ENCODE peak calls at places on chromosomes 16 and 17, in five cellular contexts. J is NCI-H748 treated with DMSO at 0.1 percent for 48 hours; N is activated T-cell treated with anti-CD3 and anti-CD28 coated beads, Interleukin-2, amount 50 U/mL, for 4 hours; M is NCI-H510A treated with DMSO at 0.1 percent for 48 hours; S is neural crest cell. O is an unnamed sample.

GRCh38 chr17:60102632-60103047 is 23.9 kb upstream of the HEATR6 start:
- DNase-seq in J (no peak), N (no peak), M (no peak), S (no peak), O (no peak)

GRCh38 chr17:44310612-44311376 is 2.4 kb downstream of the RUNDC3A start:
- DNase-seq in N (no peak), J (no peak), M (no peak), S (no peak), O (no peak)

GRCh38 chr16:28609631-28610594 is at the start of gene SULT1A1:
- DNase-seq in J (no peak), M (no peak), N (no peak), S (no peak), O (peak)

GRCh38 chr16:55701442-55702319 is 45.9 kb downstream of the SLC6A2 start:
- DNase-seq in N (no peak), S (peak), M (peak), J (peak), O (peak)

GRCh38 chr17:2237521-2237921 is 66.1 kb downstream of the SMG6 start:
- DNase-seq in N (no peak), S (no peak), J (no peak), M (no peak), O (no peak)

GRCh38 chr16:56338566-56339318 is 86.6 kb downstream of the AMFR start:
- DNase-seq in N (no peak), S (no peak), J (no peak), M (no peak), O (peak)

GRCh38 chr17:16872836-16873653 is 98.9 kb downstream of the TNFRSF13B start:
- DNase-seq in J (no peak), M (no peak), N (peak), S (peak), O (no peak)

GRCh38 chr17:2701161-2701995 is 10.2 kb downstream of the CLUH start:
- DNase-seq in N (no peak), S (no peak), J (no peak), M (no peak), O (peak)

GRCh38 chr17:57519199-57519598 is 225.9 kb downstream of the CCDC182 start:
- DNase-seq in N (no peak), M (peak), J (no peak), S (no peak), O (peak)

GRCh38 chr16:74608944-74609343 is 2.0 kb upstream of the GLG1 start:
- DNase-seq in J (no peak), M (no peak), S (no peak), N (peak), O (no peak)

GRCh38 chr16:77760800-77761199 is 27.6 kb upstream of the VAT1L start:
- DNase-seq in N (no peak), M (no peak), S (no peak), J (no peak), O (no peak)

GRCh38 chr17:67469208-67469980 is 92.3 kb downstream of the PITPNC1 start:
- DNase-seq in N (no peak), J (no peak), S (peak), M (no peak), O (no peak)

GRCh38 chr16:57482845-57483545 is 3.3 kb downstream of the DOK4 start:
- DNase-seq in J (no peak), N (no peak), S (no peak), M (no peak), O (no peak)

GRCh38 chr16:8756755-8757154 is 40.7 kb downstream of the TMEM186 start:
- DNase-seq in S (no peak), J (no peak), N (no peak), M (peak), O (no peak)

GRCh38 chr17:68418876-68419275 is 38.4 kb downstream of the WIPI1 start:
- DNase-seq in S (no peak), N (no peak), M (no peak), J (no peak), O (no peak)

GRCh38 chr17:81483085-81483861 is 29.3 kb downstream of the ACTG1 start:
- DNase-seq in J (no peak), M (no peak), N (no peak), S (peak), O (peak)

GRCh38 chr17:58710948-58711552 is 18.6 kb downstream of the RAD51C start:
- DNase-seq in N (peak), S (peak), M (peak), J (peak), O (no peak)

GRCh38 chr17:3535253-3535995 is 22.2 kb downstream of the TRPV3 start:
- DNase-seq in N (peak), M (no peak), S (peak), J (peak), O (peak)

GRCh38 chr16:67209565-67209964 is 10.6 kb downstream of the ELMO3 start:
- DNase-seq in M (no peak), S (no peak), J (no peak), N (no peak), O (no peak)

GRCh38 chr17:62587554-62587953 is 39.9 kb upstream of the MRC2 start:
- DNase-seq in J (no peak), M (no peak), S (no peak), N (no peak), O (no peak)

GRCh38 chr16:81175325-81175891 is 63.1 kb upstream of the BCO1 start:
- DNase-seq in J (no peak), N (no peak), M (no peak), S (no peak), O (no peak)

GRCh38 chr17:39753514-39754160 is 15.9 kb downstream of the GRB7 start:
- DNase-seq in M (peak), N (peak), J (no peak), S (no peak), O (no peak)

GRCh38 chr17:62790554-62790953 is 17.6 kb downstream of the MARCHF10 start:
- DNase-seq in S (no peak), N (no peak), J (no peak), M (no peak), O (no peak)

GRCh38 chr16:27286446-27286845 is 17.9 kb upstream of the NSMCE1 start:
- DNase-seq in N (no peak), J (no peak), S (no peak), M (no peak), O (no peak)

GRCh38 chr16:11851301-11852091 is at the start of gene RSL1D1:
- DNase-seq in J (peak), M (peak), S (peak), N (peak), O (peak)

GRCh38 chr16:50234771-50235556 is 31.4 kb upstream of the ADCY7 start:
- DNase-seq in N (no peak), M (no peak), J (no peak), S (no peak), O (no peak)

GRCh38 chr17:9899280-9900018 is 5.6 kb downstream of the RCVRN start:
- DNase-seq in N (no peak), J (no peak), S (no peak), M (no peak), O (no peak)

GRCh38 chr17:69783865-69784264 is 291.2 kb upstream of the KCNJ16 start:
- DNase-seq in N (no peak), J (no peak), S (no peak), M (no peak), O (no peak)

GRCh38 chr17:49577651-49577935 is 1.9 kb downstream of the NXPH3 start:
- DNase-seq in S (no peak), J (no peak), M (no peak), N (no peak), O (no peak)

GRCh38 chr17:32174889-32175288 is 32.6 kb downstream of the RHOT1 start:
- DNase-seq in J (no peak), M (no peak), N (no peak), S (no peak), O (no peak)

GRCh38 chr16:61890346-61890745 is 145.9 kb downstream of the CDH8 start:
- DNase-seq in J (no peak), S (no peak), N (no peak), M (no peak), O (no peak)

GRCh38 chr17:51152766-51153209 is 571 bp upstream of the NME1 start:
- DNase-seq in M (peak), J (peak), S (no peak), N (no peak), O (no peak)

O was measured in kidney.